ENCODE peak calls at places on chromosomes 12 and 14, in five cellular contexts. I is ovary, K is cardiac muscle cell, U is caudate nucleus, Z is tibial nerve. V is an unnamed sample.

GRCh38 chr12:93784339-93785086 is 107.3 kb downstream of the CRADD start:
- DNase-seq in K (peak), Z (peak), I (peak), U (peak), V (no peak)

GRCh38 chr14:105773584-105773983 is 247.2 kb downstream of the TMEM121 start:
- DNase-seq in U (no peak), Z (no peak), K (no peak), I (no peak), V (no peak)

GRCh38 chr14:60151715-60152114 is 13.5 kb downstream of the DHRS7 start:
- DNase-seq in Z (peak), U (peak), K (no peak), I (peak), V (peak)

GRCh38 chr14:64992328-64992885 is 5.7 kb downstream of the FNTB start:
- DNase-seq in K (no peak), Z (no peak), I (peak), U (no peak), V (no peak)

GRCh38 chr12:76571256-76571655 is 11.7 kb upstream of the OSBPL8 start:
- DNase-seq in I (no peak), U (no peak), Z (no peak), K (no peak), V (no peak)

GRCh38 chr12:124334266-124334665 is 39.4 kb downstream of the RFLNA start:
- DNase-seq in Z (no peak), I (no peak), U (no peak), K (no peak), V (no peak)

GRCh38 chr12:85920324-85920947 is 46.3 kb downstream of the NTS start:
- DNase-seq in I (no peak), K (peak), U (no peak), Z (no peak), V (peak)

GRCh38 chr12:75444444-75445136 is 36.0 kb upstream of the GLIPR1 start:
- DNase-seq in I (no peak), Z (no peak), U (no peak), K (peak), V (no peak)

GRCh38 chr14:100592461-100592871 is 5.2 kb upstream of the BEGAIN start:
- DNase-seq in Z (no peak), U (no peak), K (no peak), I (peak), V (no peak)

GRCh38 chr12:1796515-1797010 is 23.8 kb upstream of the LRTM2 start:
- DNase-seq in I (no peak), U (no peak), K (no peak), Z (no peak), V (no peak)

GRCh38 chr14:57732886-57733285 is 133.0 kb downstream of the SLC35F4 start:
- DNase-seq in U (no peak), I (no peak), Z (no peak), K (no peak), V (no peak)

GRCh38 chr14:79658224-79658623 is 553.1 kb downstream of the DIO2 start:
- DNase-seq in U (no peak), I (no peak), K (peak), Z (no peak), V (no peak)

GRCh38 chr12:53561590-53561953 is 54.3 kb upstream of the NPFF start:
- DNase-seq in Z (no peak), U (no peak), I (no peak), K (no peak), V (no peak)

GRCh38 chr12:107320031-107320928 is 226.9 kb upstream of the CRY1 start:
- DNase-seq in I (no peak), Z (no peak), U (peak), K (peak), V (peak)

GRCh38 chr12:39605501-39605900 is 14.1 kb downstream of the ABCD2 start:
- DNase-seq in Z (no peak), I (no peak), K (no peak), U (no peak), V (no peak)

GRCh38 chr12:50200507-50201273 is 33.5 kb upstream of the CERS5 start:
- DNase-seq in U (no peak), I (no peak), K (no peak), Z (no peak), V (no peak)

GRCh38 chr12:31297572-31298509 is 28.1 kb downstream of the SINHCAF start:
- DNase-seq in I (no peak), K (no peak), Z (no peak), U (no peak), V (no peak)

GRCh38 chr12:122422769-122423257 is 344 bp upstream of the CLIP1 start:
- DNase-seq in Z (no peak), I (peak), U (peak), K (no peak), V (no peak)

GRCh38 chr12:123075591-123076171 is 75.2 kb downstream of the PITPNM2 start:
- DNase-seq in Z (no peak), I (peak), K (peak), U (no peak), V (peak)

GRCh38 chr14:90577661-90578282 is 180.9 kb downstream of the CALM1 start:
- DNase-seq in Z (no peak), K (no peak), I (no peak), U (peak), V (no peak)

GRCh38 chr14:37311233-37311632 is 113.5 kb downstream of the MIPOL1 start:
- DNase-seq in Z (no peak), K (no peak), U (no peak), I (no peak), V (no peak)

GRCh38 chr12:113247123-113248045 is 26.1 kb downstream of the TPCN1 start:
- DNase-seq in K (no peak), I (no peak), U (no peak), Z (no peak), V (no peak)

GRCh38 chr12:91139264-91139663 is 28.0 kb upstream of the LUM start:
- DNase-seq in U (no peak), I (no peak), K (no peak), Z (no peak), V (no peak)

GRCh38 chr12:125470838-125471775 is 405.9 kb downstream of the AACS start:
- DNase-seq in I (no peak), Z (no peak), U (no peak), K (no peak), V (no peak)

GRCh38 chr12:18430425-18431048 is 169.2 kb downstream of the PIK3C2G start:
- DNase-seq in K (peak), U (no peak), Z (peak), I (peak), V (no peak)

GRCh38 chr12:88388566-88389269 is 191.6 kb downstream of the KITLG start:
- DNase-seq in U (no peak), K (no peak), I (no peak), Z (no peak), V (no peak)
- H3K27ac ChIP-seq in U (no peak), K (no peak), I (no peak), Z (no peak), V (no peak)

DNA sequence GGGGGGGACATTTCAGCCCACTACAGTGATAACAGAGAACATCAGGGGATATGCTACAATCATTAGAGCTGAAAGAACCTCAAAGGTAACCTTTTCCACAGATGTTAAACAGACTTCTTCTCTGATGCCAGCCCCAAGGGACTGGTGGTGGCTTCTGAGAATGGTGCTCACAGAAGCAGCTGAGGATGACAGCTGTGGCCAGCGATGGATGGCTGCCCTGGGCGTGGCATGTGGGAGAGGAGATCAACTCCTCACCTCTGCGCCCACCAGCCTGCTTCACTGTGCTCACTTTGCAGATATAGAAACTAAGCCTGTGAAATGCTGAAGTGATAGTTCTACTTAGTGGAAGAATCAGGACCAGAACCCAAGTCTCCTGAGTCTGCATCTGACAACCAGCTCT is 33.0 kb downstream of the FOXN3 start:
- DNase-seq in K (no peak), Z (no peak), U (no peak), I (no peak), V (no peak)
- H3K27ac ChIP-seq in K (no peak), Z (no peak), U (no peak), I (no peak), V (no peak)

GRCh38 chr12:52191841-52192791 is at the start of gene KRT80:
- DNase-seq in K (no peak), I (peak), U (peak), Z (peak), V (no peak)
- H3K27ac ChIP-seq in K (no peak), I (peak), U (no peak), Z (peak), V (no peak)

GRCh38 chr14:104686624-104687517 is 2.5 kb upstream of the INF2 start:
- DNase-seq in Z (no peak), I (peak), K (no peak), U (no peak), V (no peak)
- H3K27ac ChIP-seq in Z (peak), I (no peak), K (no peak), U (no peak), V (peak)

DNA sequence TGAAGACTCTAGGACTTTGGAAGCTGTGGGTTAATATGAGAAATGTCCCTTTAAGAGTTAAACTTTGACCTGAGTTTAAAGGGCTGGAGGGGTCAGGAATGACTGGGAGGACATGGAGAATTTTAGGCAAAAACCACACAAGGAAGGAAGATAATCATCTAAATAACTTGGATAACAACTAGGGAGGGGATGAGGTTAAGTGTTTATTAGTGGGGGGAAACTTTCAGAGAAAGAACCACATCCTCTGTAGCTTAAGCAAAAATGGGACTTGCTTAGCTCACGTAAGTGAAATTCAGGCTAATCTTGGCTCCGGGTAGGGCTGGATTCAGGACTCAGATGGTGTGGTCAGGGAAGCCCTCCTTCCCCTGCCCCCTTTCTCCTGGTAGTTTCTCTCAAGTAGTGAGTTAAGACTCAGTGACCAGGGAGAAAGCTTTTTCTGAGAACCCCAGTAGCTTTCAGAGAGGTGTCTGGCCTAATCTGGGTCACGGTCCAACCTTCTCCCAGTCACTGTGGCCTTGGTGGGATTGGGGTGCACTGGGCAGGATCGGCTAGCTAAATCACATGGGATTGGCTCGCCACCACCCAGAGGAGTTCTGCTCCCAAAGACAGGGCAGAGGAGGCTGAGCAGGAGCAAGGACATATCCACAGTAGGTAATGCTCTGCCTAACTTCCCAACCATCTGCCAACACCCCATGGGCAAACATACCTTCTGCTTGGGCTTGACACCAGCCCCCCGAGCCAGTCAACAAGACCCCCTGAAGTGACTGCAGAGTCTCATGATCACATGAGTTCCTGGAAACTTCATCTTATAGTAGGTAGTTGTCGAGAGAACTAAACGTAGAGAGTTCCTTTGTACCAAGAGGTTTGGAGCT is 52.8 kb downstream of the ARF6 start:
- DNase-seq in K (no peak), U (no peak), I (no peak), Z (no peak), V (peak)
- H3K27ac ChIP-seq in K (no peak), U (peak), I (no peak), Z (no peak), V (peak)

DNA sequence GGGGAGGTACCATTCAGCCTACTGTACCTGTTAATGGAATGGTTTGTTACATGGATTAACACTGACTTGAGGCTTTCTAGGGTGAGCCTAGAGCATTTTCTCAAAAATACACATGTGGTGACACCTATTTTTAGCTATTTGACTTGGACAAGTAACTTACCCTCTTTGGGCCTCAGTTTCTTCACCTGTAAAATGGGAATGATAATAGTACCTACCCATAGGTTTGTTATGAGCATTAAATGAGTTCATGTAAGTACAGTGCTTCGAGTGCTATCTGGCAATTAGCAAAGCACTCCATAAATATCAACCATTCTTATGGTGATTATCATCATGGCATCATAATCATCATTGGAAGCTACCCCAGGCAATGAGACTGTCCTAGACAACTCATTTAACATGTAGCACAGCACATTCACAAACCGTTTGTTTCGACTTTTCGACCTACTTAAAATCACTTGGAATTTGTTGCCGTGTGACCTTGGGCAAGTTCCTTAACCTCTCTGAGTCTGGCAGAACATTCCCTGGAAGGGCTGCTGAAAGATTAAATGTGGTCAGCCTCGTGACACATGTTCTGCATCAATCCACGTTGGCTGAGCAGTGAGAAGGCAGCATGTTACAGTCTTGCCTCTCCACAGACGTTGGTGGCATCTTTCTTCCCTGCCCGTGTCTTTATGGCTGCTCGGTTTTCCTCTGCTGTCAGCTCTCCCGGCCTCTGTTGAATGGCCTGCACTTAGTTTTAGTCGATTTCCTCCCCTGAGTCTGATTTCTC is 216.7 kb downstream of the CHST11 start:
- DNase-seq in Z (no peak), I (no peak), U (no peak), K (peak), V (no peak)
- H3K27ac ChIP-seq in Z (no peak), I (no peak), U (no peak), K (peak), V (no peak)

GRCh38 chr14:91980157-91980556 is 32.7 kb upstream of the FBLN5 start:
- DNase-seq in U (no peak), Z (no peak), K (no peak), I (no peak), V (no peak)
- H3K27ac ChIP-seq in U (no peak), Z (no peak), K (no peak), I (no peak), V (no peak)

DNA sequence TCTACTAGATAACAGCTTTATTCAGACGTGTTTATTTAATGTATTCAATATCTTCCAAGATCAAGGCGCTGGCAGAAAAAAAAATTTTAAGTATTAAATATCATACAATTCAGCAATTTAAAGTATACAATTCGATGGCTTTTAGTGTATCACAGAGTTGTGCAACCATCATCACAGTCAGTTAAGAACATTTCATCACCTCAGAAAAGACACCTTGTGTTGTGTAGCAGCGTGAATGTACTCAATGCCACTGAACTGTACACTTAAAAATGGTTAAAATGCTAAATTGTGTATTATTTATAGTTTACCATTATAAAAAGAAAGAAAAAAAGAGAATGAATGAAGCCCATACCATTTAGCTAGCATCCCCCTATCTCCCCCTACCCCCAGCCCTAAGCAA is 96.4 kb downstream of the RIN3 start:
- DNase-seq in Z (no peak), I (no peak), K (no peak), U (no peak), V (no peak)
- H3K27ac ChIP-seq in Z (no peak), I (no peak), K (no peak), U (no peak), V (no peak)

V was measured in naive thymus-derived CD4-positive, alpha-beta T cell.